ENCODE peak calls at places on chromosomes 12 and 14, in eight cellular contexts. U is GM23338, T is neural progenitor cell, O is cardiac muscle cell, W is HFFc6, A is choroid plexus epithelial cell, I is A549, B is mesothelial cell of epicardium. K is an unnamed sample.

GRCh38 chr14:88437659-88438058 is 52.2 kb downstream of the SPATA7 start:
- DNase-seq in U (no peak), T (peak; percentile 7), O (no peak), W (no peak), A (peak; percentile 27), I (no peak), B (no peak), K (no peak)

GRCh38 chr14:96739511-96739910 is 57.7 kb upstream of the VRK1 start:
- DNase-seq in U (peak; percentile 18), T (peak; percentile 35), O (no peak), W (no peak), A (no peak), I (no peak), B (no peak), K (no peak)

GRCh38 chr12:51631021-51631420 is 40.0 kb downstream of the SCN8A start:
- DNase-seq in U (no peak), T (no peak), O (no peak), W (no peak), A (no peak), I (no peak), B (no peak), K (no peak)

GRCh38 chr12:52228931-52229330 is 4.1 kb upstream of the KRT7 start:
- DNase-seq in U (no peak), T (no peak), O (no peak), W (no peak), A (no peak), I (no peak), B (no peak), K (no peak)

GRCh38 chr12:123070267-123071081 is 80.4 kb downstream of the PITPNM2 start:
- DNase-seq in U (no peak), T (no peak), O (no peak), W (no peak), A (no peak), I (no peak), B (no peak), K (no peak)

GRCh38 chr12:87054225-87054624 is 798.0 kb upstream of the MGAT4C start:
- DNase-seq in U (no peak), T (no peak), O (peak; percentile 86), W (no peak), A (peak; percentile 3), I (no peak), B (no peak), K (no peak)

GRCh38 chr12:96248532-96248931 is 54.4 kb downstream of the ELK3 start:
- DNase-seq in U (no peak), T (no peak), O (no peak), W (no peak), A (no peak), I (no peak), B (no peak), K (no peak)

GRCh38 chr12:87967871-87968270 is 61.3 kb downstream of the C12orf50 start:
- DNase-seq in U (no peak), T (no peak), O (peak; percentile 55), W (no peak), A (peak; percentile 73), I (no peak), B (no peak), K (no peak)

GRCh38 chr12:14410841-14411569 is 45.5 kb downstream of the ATF7IP start:
- DNase-seq in U (no peak), T (no peak), O (peak; percentile 29), W (peak; percentile 23), A (peak; percentile 31), I (no peak), B (no peak), K (no peak)

GRCh38 chr14:95346820-95347219 is 27.1 kb upstream of the CLMN start:
- DNase-seq in U (peak; percentile 43), T (no peak), O (no peak), W (no peak), A (peak; percentile 30), I (no peak), B (no peak), K (no peak)

GRCh38 chr14:105094193-105094907 is 29.1 kb upstream of the GPR132 start:
- DNase-seq in U (no peak), T (no peak), O (no peak), W (no peak), A (no peak), I (no peak), B (no peak), K (no peak)

DNA sequence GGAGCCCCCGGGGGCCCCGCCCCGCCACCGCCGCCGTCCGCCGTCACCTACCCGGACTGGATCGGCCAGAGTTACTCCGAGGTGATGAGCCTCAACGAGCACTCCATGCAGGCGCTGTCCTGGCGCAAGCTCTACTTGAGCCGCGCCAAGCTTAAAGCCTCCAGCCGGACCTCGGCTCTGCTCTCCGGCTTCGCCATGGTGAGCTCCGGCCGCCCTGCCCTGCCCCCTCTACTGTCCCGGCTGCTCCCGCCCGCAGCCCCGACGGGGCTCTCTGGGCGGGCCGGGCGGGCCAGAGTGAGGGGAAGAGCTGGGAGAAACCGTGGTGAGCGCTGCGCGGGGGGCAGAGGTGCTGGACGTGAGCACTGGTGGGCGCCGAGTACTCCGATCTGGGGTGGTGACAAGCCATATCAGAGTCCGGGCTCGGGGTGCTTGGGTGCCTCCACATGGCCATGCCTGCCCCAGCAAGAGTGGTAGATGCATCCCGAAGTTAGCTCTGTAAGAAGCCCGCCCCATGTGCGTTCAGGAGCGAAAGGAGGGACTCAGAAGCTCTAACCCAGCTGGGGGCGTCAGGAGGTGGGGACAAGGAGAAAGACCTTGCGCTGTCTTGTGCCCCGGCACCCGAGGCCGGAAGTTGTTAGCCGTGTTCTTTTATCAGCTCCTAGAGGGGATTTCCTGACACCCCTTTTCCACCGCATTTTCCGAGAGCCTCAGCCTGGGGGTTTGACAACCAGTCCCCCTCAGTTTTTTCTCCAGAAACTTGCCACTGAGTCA is 708 bp downstream of the ORAI1 start:
- DNase-seq in U (peak; percentile 88), T (peak; percentile 84), O (peak; percentile 75), W (peak; percentile 62), A (peak; percentile 72), I (peak; percentile 75), B (peak; percentile 64), K (no peak)
- TF ChIP-seq CTCF in U (peak; percentile 27), T (no peak), O (no peak), W (no peak), A (peak; percentile 5), I (peak; percentile 1), B (no peak), K (peak; percentile 14)

DNA sequence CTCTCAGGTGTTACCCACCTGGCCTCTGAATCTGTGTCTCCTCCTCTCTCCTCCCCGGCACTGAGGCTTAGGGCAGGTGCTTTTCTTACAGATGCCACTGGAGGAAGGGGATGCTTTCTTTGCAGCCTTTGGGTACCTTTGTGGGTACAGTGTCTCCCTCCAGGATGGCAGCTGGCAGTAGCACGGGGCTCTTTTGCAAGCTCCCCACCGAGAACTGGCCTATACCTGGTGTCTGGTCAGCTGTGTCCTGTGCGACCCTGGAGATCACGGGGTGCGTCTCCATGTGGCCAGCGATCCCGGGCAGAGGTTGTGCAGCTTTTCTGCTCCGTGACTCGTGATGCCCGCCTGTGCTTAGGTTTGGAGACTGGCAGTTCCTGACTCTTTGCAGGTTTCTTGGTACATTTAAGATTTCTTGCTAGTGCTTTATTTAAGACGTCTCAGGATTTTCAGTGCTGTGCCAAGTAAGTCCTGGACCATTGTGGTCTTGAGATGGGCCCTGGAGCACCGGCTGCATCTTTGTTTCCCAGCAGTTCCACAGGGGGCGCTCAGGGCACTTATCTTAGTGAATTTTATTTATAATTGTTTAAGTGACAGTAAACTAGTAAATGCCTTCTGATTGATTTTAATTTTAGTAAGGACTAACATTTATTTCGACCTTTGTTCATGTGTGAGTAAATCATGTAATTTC is 68.9 kb downstream of the DDX51 start:
- DNase-seq in U (peak; percentile 77), T (peak; percentile 17), O (no peak), W (no peak), A (peak; percentile 20), I (no peak), B (no peak), K (no peak)
- TF ChIP-seq CTCF in U (peak; percentile 57), T (peak; percentile 54), O (peak; percentile 29), W (peak; percentile 70), A (peak; percentile 52), I (peak; percentile 44), B (no peak), K (no peak)

DNA sequence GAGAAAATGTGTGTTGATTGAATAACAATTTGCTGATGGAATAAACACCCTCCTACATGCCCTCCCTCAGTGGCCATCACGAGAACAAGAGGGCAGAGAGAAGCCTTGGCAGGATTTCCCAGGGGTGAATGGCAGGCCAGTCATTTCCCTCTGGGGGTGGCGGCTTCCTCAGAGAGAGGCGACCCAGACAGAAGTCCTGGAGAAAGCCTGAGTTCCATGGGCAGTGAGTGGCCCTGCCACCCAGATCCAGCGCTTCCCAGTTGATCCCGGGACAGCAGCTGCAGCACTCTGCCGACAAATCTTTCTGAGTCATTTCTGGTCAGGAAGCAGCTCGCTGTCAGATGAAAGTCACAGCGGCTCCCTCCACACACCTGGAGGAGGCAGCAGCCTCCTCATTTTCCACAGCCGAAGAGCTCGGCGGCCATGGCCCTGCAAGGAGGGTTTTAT is 123.0 kb downstream of the SCARB1 start:
- DNase-seq in U (no peak), T (no peak), O (peak; percentile 41), W (peak; percentile 71), A (peak; percentile 43), I (peak; percentile 55), B (no peak), K (no peak)
- TF ChIP-seq CTCF in U (peak; percentile 33), T (no peak), O (peak; percentile 9), W (peak; percentile 43), A (peak; percentile 18), I (no peak), B (no peak), K (no peak)

DNA sequence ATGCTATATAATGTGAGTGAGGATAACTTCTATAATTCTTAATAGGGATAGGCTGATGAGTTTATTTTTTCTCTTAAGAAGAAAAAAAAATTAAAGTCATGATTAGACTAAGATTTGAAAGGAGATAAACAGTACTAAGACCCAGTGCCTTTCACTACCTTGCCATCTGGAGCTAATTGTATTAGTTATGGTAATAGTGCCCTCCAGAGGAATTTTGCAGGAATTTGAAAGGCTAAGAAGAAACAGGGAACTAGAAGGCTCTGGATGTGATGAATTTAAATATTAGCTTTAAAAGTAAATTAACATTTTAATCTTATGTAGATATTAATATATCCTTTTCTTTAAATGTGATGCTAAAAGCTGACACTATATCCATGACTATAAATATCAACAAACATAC is 36.6 kb upstream of the PIK3C2G start:
- DNase-seq in U (peak; percentile 73), T (peak; percentile 62), O (peak; percentile 68), W (peak; percentile 3), A (peak; percentile 77), I (peak; percentile 36), B (no peak), K (peak; percentile 11)
- TF ChIP-seq CTCF in U (peak; percentile 67), T (peak; percentile 70), O (peak; percentile 62), W (peak; percentile 63), A (peak; percentile 68), I (peak; percentile 46), B (peak; percentile 39), K (peak; percentile 57)

DNA sequence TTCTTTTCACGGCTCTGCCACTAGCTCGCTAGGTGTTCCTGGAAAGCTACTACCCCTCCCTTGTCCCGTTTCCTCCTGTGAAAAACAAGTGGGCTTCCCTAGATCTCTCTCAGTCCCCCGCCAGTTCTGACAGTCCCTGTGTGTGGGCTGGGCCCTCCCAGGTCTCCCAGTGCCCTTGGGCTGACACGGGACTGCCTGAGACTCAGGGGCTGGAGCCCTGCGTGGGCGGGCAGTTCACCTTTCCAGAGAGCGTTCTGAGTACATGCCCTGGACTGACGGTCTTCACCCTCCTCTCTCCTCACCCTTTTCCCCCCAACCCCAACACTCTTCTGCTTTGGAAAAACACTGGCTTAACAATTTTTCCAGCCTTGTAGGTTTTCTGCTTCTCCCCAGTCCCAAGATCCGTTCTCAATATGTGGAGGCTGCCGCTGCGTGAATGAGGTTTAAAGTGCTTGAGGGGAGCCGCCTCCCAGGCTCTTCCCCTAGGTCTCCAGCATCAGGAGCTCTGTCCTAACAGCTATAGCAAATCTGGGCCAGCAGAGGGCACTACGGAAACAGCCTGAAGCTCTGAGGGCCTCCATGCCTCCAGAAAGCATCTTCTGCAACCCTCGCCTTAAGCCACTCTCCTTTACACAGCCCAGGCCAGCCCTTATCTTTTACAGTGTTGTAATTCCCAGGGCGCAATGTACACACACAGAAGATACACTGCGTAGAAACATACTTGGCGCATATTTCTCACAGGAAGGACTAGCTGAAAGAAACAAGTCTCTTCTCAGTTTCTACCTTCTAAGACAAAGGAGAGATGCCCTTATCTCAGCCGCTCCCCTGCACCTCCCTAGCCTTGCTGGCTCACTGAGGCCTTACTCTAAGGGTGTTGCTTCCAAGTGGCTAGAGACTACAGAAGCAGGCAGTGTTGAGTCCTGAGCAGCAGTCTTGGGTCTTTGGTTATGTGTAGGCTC is 10.4 kb upstream of the DCD start:
- DNase-seq in U (peak; percentile 89), T (peak; percentile 73), O (peak; percentile 62), W (no peak), A (peak; percentile 48), I (peak; percentile 62), B (peak; percentile 47), K (no peak)
- TF ChIP-seq CTCF in U (peak; percentile 88), T (peak; percentile 71), O (peak; percentile 73), W (peak; percentile 73), A (peak; percentile 69), I (peak; percentile 37), B (peak; percentile 17), K (peak; percentile 43)

K was measured in AG09319.